ENCODE peak calls at places on chromosomes 13 and 19, in four cellular contexts. Y is IMR-90, J is K562, I is GM12878. D is an unnamed sample.

GRCh38 chr13:94660695-94661324 is 51.5 kb downstream of the SOX21 start:
- DNase-seq in J (peak), I (no peak), Y (peak), D (peak)

GRCh38 chr19:3057275-3057714 is 5.0 kb downstream of the TLE5 start:
- DNase-seq in I (no peak), Y (no peak), J (peak), D (peak)

GRCh38 chr13:50123862-50124535 is 108.8 kb downstream of the KCNRG start:
- DNase-seq in J (peak), Y (peak), I (no peak), D (peak)

GRCh38 chr19:7975037-7975436 is 30.4 kb downstream of the ELAVL1 start:
- DNase-seq in I (no peak), Y (no peak), J (no peak), D (no peak)

GRCh38 chr19:31261019-31261595 is 88.1 kb downstream of the TSHZ3 start:
- DNase-seq in J (no peak), Y (no peak), I (no peak), D (no peak)

GRCh38 chr19:48403606-48404005 is 10.1 kb downstream of the GRIN2D start:
- DNase-seq in I (no peak), Y (peak), J (peak), D (no peak)

GRCh38 chr19:38551450-38551813 is 66.3 kb downstream of the MAP4K1 start:
- DNase-seq in I (peak), Y (no peak), J (no peak), D (no peak)

GRCh38 chr13:30052127-30052526 is 201.7 kb upstream of the UBL3 start:
- DNase-seq in Y (no peak), J (no peak), I (no peak), D (no peak)

GRCh38 chr19:2923510-2923909 is 21.3 kb downstream of the ZNF77 start:
- DNase-seq in I (no peak), Y (peak), J (no peak), D (no peak)

GRCh38 chr19:16326401-16327130 is 1.9 kb downstream of the KLF2 start:
- DNase-seq in Y (no peak), I (no peak), J (no peak), D (no peak)

GRCh38 chr13:99040536-99041141 is 62.8 kb upstream of the DOCK9 start:
- DNase-seq in Y (no peak), I (no peak), J (no peak), D (no peak)

GRCh38 chr19:33292595-33293254 is 9.6 kb downstream of the CEBPA start:
- DNase-seq in I (no peak), Y (no peak), J (no peak), D (no peak)

GRCh38 chr13:35926859-35927530 is 204.2 kb downstream of the DCLK1 start:
- DNase-seq in I (no peak), Y (peak), J (no peak), D (no peak)

DNA sequence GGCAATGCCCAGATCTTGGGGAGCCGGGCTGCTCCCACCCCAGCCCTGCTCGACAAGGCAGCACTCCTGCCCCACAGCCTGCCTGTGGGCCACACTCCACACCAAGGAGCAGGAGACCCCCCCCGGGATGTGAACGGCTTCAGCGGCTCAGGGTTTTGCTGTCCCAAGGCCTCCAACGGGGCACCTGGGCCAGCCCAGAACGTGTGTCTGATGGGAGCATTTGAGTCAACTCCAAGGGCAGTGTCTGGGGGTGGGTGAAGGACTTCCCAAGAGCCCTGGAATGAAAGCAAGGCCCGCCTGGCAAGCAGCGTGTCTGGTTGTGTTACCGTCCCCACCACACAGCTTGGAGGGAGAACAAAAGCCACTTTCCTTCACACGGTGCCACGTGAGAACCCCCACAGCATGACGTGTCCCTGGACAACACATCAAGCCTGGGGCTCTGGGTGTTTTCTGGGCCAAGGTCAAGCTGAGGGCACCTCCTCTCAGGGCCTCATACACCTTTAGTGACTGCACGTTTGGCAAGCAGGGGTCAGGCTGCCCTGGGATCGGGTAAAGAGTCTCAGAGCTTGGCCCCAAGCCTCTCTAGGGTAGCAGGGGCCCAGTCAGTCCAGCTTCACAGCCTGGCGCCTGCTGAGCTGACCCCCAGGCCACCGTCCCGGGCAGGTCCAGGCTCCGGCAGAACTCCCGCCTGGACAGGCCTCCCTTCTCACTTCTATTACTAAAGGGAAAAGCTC is 6.0 kb downstream of the C13orf46 start:
- DNase-seq in J (no peak), Y (no peak), I (no peak), D (no peak)
- TF ChIP-seq POLR2A in J (no peak), Y (no peak), I (no peak), D (no peak)

GRCh38 chr19:14118165-14119051 is 846 bp upstream of the PRKACA start:
- DNase-seq in Y (peak), J (no peak), I (no peak), D (no peak)
- TF ChIP-seq ELK1 in Y (no peak), J (no peak), I (no peak), D (no peak)

DNA sequence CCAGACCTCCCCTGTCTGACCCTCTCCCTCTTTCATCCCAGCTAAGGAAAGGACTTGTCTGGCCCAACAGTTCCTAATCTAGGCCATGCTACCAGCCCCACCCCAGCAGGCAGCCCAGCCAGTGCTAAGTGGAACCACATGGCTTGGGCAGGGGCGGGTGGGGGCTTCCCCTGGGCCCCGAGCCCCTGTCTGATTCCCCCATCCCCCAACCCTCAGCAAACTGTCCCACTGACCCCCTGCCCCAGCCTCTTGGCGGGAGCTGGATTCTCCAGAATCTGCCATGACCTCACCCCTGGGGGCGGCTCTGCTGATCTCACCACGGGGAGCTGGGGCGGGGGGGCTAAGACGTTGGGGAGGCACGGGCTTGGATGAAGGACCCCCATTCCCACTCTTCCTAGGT is 2.9 kb downstream of the COL5A3 start:
- DNase-seq in Y (peak), J (no peak), I (no peak), D (no peak)
- H3K27ac ChIP-seq in Y (no peak), J (no peak), I (no peak), D (no peak)

GRCh38 chr19:51507209-51507608 is 5.6 kb upstream of the SIGLEC12 start:
- DNase-seq in I (no peak), J (peak), Y (no peak), D (no peak)
- TF ChIP-seq POLR2A in I (no peak), J (no peak), Y (no peak), D (no peak)

GRCh38 chr13:27955192-27955591 is 13.9 kb downstream of the CDX2 start:
- DNase-seq in Y (no peak), I (no peak), J (no peak), D (no peak)

GRCh38 chr13:27952931-27953670 is 16.0 kb downstream of the CDX2 start:
- DNase-seq in Y (no peak), J (no peak), I (no peak), D (no peak)

GRCh38 chr13:27956576-27957300 is 12.4 kb downstream of the CDX2 start:
- DNase-seq in I (no peak), Y (no peak), J (no peak), D (no peak)

GRCh38 chr13:27954406-27954851 is 14.7 kb downstream of the CDX2 start:
- DNase-seq in J (no peak), I (no peak), Y (no peak), D (peak)

GRCh38 chr13:27953671-27954405 is 15.3 kb downstream of the CDX2 start:
- DNase-seq in Y (peak), J (peak), I (no peak), D (peak)
- TF ChIP-seq ELK1 in Y (no peak), J (no peak), I (no peak), D (no peak)

GRCh38 chr19:19647037-19647835 is 3.8 kb upstream of the GMIP start:
- DNase-seq in J (no peak), I (no peak), Y (no peak), D (no peak)

GRCh38 chr19:19644054-19644388 is 564 bp upstream of the GMIP start:
- DNase-seq in Y (no peak), J (no peak), I (no peak), D (no peak)

GRCh38 chr19:19645233-19645870 is 1.9 kb upstream of the GMIP start:
- DNase-seq in Y (no peak), I (no peak), J (no peak), D (no peak)

GRCh38 chr19:19642506-19643157 is 825 bp downstream of the GMIP start:
- DNase-seq in I (no peak), J (peak), Y (no peak), D (peak)

DNA sequence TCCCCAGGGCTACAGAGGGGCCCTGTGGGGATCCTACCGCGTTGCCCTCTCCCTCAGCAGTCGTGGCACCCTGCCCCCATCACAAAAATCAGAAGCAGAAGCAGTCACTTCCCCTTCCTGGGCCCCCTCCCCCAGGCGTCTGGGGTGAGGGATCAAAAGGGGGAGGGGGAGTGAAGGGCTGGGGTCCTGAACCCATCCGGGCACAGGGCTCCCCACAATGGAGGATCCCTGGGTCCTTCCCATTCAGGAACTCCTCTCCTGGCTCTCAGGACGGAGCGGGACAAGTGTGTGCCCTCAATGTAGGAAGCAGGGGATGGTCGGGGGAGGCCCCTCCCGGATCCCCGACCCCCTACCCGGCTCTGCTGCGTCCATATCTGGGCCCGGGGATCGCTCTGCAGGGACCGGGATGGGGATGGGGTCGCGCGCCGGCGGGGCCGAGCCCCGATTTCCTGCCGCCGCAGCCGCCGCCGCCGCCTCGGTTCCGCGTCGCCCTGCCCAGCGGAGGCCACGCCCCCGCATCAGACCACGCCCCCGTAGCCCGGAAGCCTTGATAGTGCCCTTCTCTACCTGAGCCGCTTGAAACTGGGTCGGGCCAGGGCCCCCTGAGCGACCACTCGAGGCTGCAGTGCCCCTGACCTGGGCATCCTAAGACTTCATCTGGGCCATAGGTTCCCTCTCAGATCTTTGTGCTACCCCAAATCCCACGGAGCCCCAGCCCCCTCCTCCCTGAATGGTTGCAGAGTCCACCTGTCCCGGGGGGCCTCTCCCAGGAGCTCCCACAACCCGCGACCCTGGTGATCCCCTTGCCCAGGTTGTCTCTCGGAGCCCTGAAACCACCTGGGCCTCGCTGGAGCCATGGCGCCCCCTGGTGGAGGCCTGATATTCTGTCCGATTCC is at the start of gene GMIP:
- DNase-seq in I (no peak), Y (peak), J (peak), D (peak)
- H3K27ac ChIP-seq in I (peak), Y (peak), J (peak), D (peak)